ENCODE peak calls at places on chromosomes 2 and 18, in eight cellular contexts. I, Z, S, C, K, Q, F and O are unnamed samples.

GRCh38 chr2:207254526-207255464 is 89.0 kb upstream of the KLF7 start:
- DNase-seq in S (no peak), C (no peak), K (no peak), F (peak), Q (no peak), Z (no peak), I (peak), O (no peak)

GRCh38 chr2:126864861-126865260 is 33.8 kb upstream of the TEX51 start:
- DNase-seq in K (no peak), C (no peak), F (no peak), Q (no peak), I (no peak), S (no peak), Z (no peak), O (no peak)

GRCh38 chr2:240899468-240899865 is 3.5 kb upstream of the MAB21L4 start:
- DNase-seq in Q (no peak), F (no peak), C (no peak), S (no peak), K (no peak), Z (no peak), I (no peak), O (no peak)

GRCh38 chr2:209334188-209335017 is 89.4 kb upstream of the MAP2 start:
- DNase-seq in F (peak), Z (no peak), Q (no peak), I (peak), C (peak), S (peak), K (peak), O (peak)

GRCh38 chr2:239979243-239980023 is 45.7 kb downstream of the NDUFA10 start:
- DNase-seq in S (no peak), C (no peak), Q (no peak), F (peak), K (no peak), Z (no peak), I (no peak), O (no peak)

GRCh38 chr18:55762424-55762823 is 174.4 kb upstream of the TCF4 start:
- DNase-seq in K (no peak), F (no peak), C (no peak), Z (no peak), Q (no peak), I (no peak), S (no peak), O (no peak)

GRCh38 chr2:68745006-68745405 is 10.4 kb downstream of the ARHGAP25 start:
- DNase-seq in F (no peak), Z (no peak), C (no peak), S (no peak), I (no peak), K (no peak), Q (no peak), O (no peak)

GRCh38 chr2:241968417-241968816 is 98.9 kb downstream of the RTP5 start:
- DNase-seq in S (no peak), Z (no peak), F (no peak), C (no peak), Q (no peak), K (no peak), I (no peak), O (no peak)

GRCh38 chr18:3998698-3999333 is 456.3 kb downstream of the DLGAP1 start:
- DNase-seq in S (peak), K (no peak), Z (no peak), F (peak), Q (no peak), I (no peak), C (peak), O (peak)

GRCh38 chr18:51133580-51134160 is 63.8 kb downstream of the MEX3C start:
- DNase-seq in Z (no peak), F (no peak), S (no peak), I (no peak), C (no peak), Q (no peak), K (no peak), O (no peak)

GRCh38 chr2:189577108-189577507 is 3.5 kb downstream of the SLC40A1 start:
- DNase-seq in C (no peak), I (no peak), Z (no peak), S (no peak), F (no peak), Q (no peak), K (no peak), O (no peak)

GRCh38 chr18:12645751-12646203 is 12.1 kb downstream of the SPIRE1 start:
- DNase-seq in K (no peak), C (no peak), I (peak), F (no peak), Z (no peak), S (peak), Q (no peak), O (no peak)

GRCh38 chr18:57929922-57930321 is 114.1 kb upstream of the NEDD4L start:
- DNase-seq in I (no peak), S (no peak), Z (no peak), C (no peak), Q (no peak), F (no peak), K (no peak), O (no peak)

GRCh38 chr2:12705230-12705629 is 11.5 kb upstream of the TRIB2 start:
- DNase-seq in S (no peak), Z (no peak), F (no peak), K (no peak), Q (no peak), I (no peak), C (no peak), O (no peak)

GRCh38 chr2:39947294-39948015 is 168.4 kb upstream of the THUMPD2 start:
- DNase-seq in S (no peak), F (no peak), Z (no peak), C (no peak), Q (no peak), K (no peak), I (no peak), O (no peak)

GRCh38 chr2:72263781-72264060 is 116.1 kb upstream of the CYP26B1 start:
- DNase-seq in C (no peak), I (no peak), F (peak), Z (no peak), S (no peak), K (no peak), Q (no peak), O (no peak)

GRCh38 chr2:23925702-23926288 is 1.1 kb downstream of the ATAD2B start:
- DNase-seq in C (no peak), Z (peak), K (no peak), I (peak), F (peak), Q (peak), S (peak), O (no peak)

GRCh38 chr2:111523009-111523408 is 361.0 kb downstream of the ANAPC1 start:
- DNase-seq in C (no peak), Q (no peak), Z (no peak), S (no peak), K (no peak), F (no peak), I (no peak), O (no peak)

GRCh38 chr2:62266433-62267038 is 70.6 kb downstream of the B3GNT2 start:
- DNase-seq in Q (no peak), K (no peak), Z (no peak), S (no peak), F (peak), C (peak), I (no peak), O (no peak)

GRCh38 chr18:23662309-23663263 is at the start of gene ANKRD29:
- DNase-seq in K (peak), C (no peak), F (peak), S (peak), Z (peak), Q (peak), I (peak), O (no peak)

GRCh38 chr2:14387332-14387731 is 245.2 kb upstream of the LRATD1 start:
- DNase-seq in K (no peak), Q (no peak), S (no peak), I (no peak), C (no peak), Z (no peak), F (no peak), O (no peak)

GRCh38 chr2:237743561-237744269 is 54.9 kb upstream of the RBM44 start:
- DNase-seq in F (peak), I (peak), K (peak), S (no peak), C (no peak), Q (no peak), Z (no peak), O (no peak)

GRCh38 chr2:73043978-73044832 is 27.3 kb downstream of the SFXN5 start:
- DNase-seq in S (peak), Q (no peak), K (no peak), F (peak), Z (no peak), I (no peak), C (no peak), O (no peak)

GRCh38 chr2:99031991-99032390 is 96.0 kb upstream of the CRACDL start:
- DNase-seq in F (no peak), K (no peak), Q (no peak), S (no peak), C (no peak), Z (no peak), I (no peak), O (no peak)

GRCh38 chr2:55618025-55618648 is 715 bp upstream of the PPP4R3B start:
- DNase-seq in S (peak), I (no peak), Q (no peak), Z (no peak), F (peak), K (no peak), C (no peak), O (no peak)

GRCh38 chr18:31657823-31658669 is 26.3 kb downstream of the B4GALT6 start:
- DNase-seq in F (peak), Z (no peak), Q (no peak), I (no peak), S (peak), C (no peak), K (no peak), O (peak)

GRCh38 chr18:79862562-79862961 is 64.8 kb downstream of the KCNG2 start:
- DNase-seq in Z (no peak), Q (no peak), C (no peak), S (no peak), F (no peak), I (no peak), K (no peak), O (no peak)

GRCh38 chr2:65350714-65351113 is 81.7 kb downstream of the SPRED2 start:
- DNase-seq in Z (no peak), K (peak), I (no peak), C (no peak), S (no peak), Q (no peak), F (no peak), O (no peak)

GRCh38 chr2:201500534-201500933 is 49.0 kb downstream of the STRADB start:
- DNase-seq in F (peak), K (no peak), C (no peak), Q (no peak), I (no peak), Z (no peak), S (no peak), O (no peak)

GRCh38 chr18:78960709-78961108 is 18.9 kb upstream of the SALL3 start:
- DNase-seq in F (no peak), S (no peak), K (no peak), I (no peak), Q (no peak), C (no peak), Z (no peak), O (no peak)

GRCh38 chr2:152458441-152458940 is 123.5 kb downstream of the FMNL2 start:
- DNase-seq in S (no peak), I (no peak), Z (no peak), F (no peak), K (no peak), Q (no peak), C (no peak), O (no peak)